ENCODE peak calls at places on chromosomes 13 and 19, in four cellular contexts. N, X, C and H are unnamed samples.

GRCh38 chr13:50646070-50646469 is 197.4 kb downstream of the DLEU7 start:
- DNase-seq in N (no peak), X (no peak), C (no peak), H (no peak)

GRCh38 chr13:75432811-75433244 is 49.1 kb downstream of the TBC1D4 start:
- DNase-seq in N (no peak), X (no peak), C (no peak), H (no peak)

GRCh38 chr13:108069521-108070210 is 145.7 kb downstream of the LIG4 start:
- DNase-seq in N (no peak), X (no peak), C (no peak), H (no peak)

GRCh38 chr13:77480071-77480470 is 55.4 kb upstream of the SCEL start:
- DNase-seq in N (no peak), X (no peak), C (no peak), H (no peak)

GRCh38 chr13:99417151-99417820 is 84.0 kb upstream of the TM9SF2 start:
- DNase-seq in N (no peak), X (no peak), C (no peak), H (no peak)

GRCh38 chr19:32910094-32910493 is 40.5 kb upstream of the SLC7A9 start:
- DNase-seq in N (no peak), X (no peak), C (no peak), H (no peak)

GRCh38 chr13:113491418-113491883 is 940 bp upstream of the DCUN1D2 start:
- DNase-seq in N (no peak), X (peak; percentile 20), C (peak; percentile 14), H (peak; percentile 45)

GRCh38 chr19:35141627-35142401 is 1.2 kb upstream of the FXYD7 start:
- DNase-seq in N (no peak), X (no peak), C (no peak), H (peak; percentile 32)

GRCh38 chr13:23715092-23715761 is 145.0 kb downstream of the TNFRSF19 start:
- DNase-seq in N (no peak), X (no peak), C (no peak), H (no peak)

GRCh38 chr13:26011996-26012688 is 39.7 kb downstream of the SHISA2 start:
- DNase-seq in N (peak; percentile 29), X (no peak), C (no peak), H (no peak)

GRCh38 chr13:68173111-68173510 is 943.0 kb upstream of the PCDH9 start:
- DNase-seq in N (no peak), X (no peak), C (no peak), H (no peak)

GRCh38 chr19:24054044-24054935 is 32.7 kb upstream of the ZNF254 start:
- DNase-seq in N (no peak), X (peak; percentile 78), C (peak; percentile 95), H (no peak)

GRCh38 chr19:38912600-38913514 is 871 bp upstream of the CCER2 start:
- DNase-seq in N (no peak), X (no peak), C (no peak), H (no peak)

GRCh38 chr13:113962386-113962785 is 11.5 kb downstream of the C13orf46 start:
- DNase-seq in N (no peak), X (no peak), C (no peak), H (no peak)

GRCh38 chr13:67042556-67042955 is 187.6 kb downstream of the PCDH9 start:
- DNase-seq in N (no peak), X (no peak), C (no peak), H (no peak)

GRCh38 chr13:103282571-103283450 is 216.6 kb upstream of the SLC10A2 start:
- DNase-seq in N (no peak), X (peak; percentile 45), C (peak; percentile 49), H (peak; percentile 13)

GRCh38 chr19:45908956-45909355 is 5.6 kb downstream of the NANOS2 start:
- DNase-seq in N (no peak), X (no peak), C (peak; percentile 30), H (no peak)

GRCh38 chr13:48086272-48086671 is 8.6 kb downstream of the MED4 start:
- DNase-seq in N (no peak), X (no peak), C (no peak), H (no peak)

GRCh38 chr19:37931941-37932655 is 25.1 kb downstream of the SIPA1L3 start:
- DNase-seq in N (peak; percentile 56), X (peak; percentile 96), C (peak; percentile 78), H (peak; percentile 92)

GRCh38 chr13:59863621-59864020 is 300.1 kb downstream of the DIAPH3 start:
- DNase-seq in N (no peak), X (no peak), C (no peak), H (no peak)

GRCh38 chr19:3250675-3251074 is 26.2 kb downstream of the CELF5 start:
- DNase-seq in N (peak; percentile 18), X (peak; percentile 48), C (no peak), H (peak; percentile 40)

GRCh38 chr13:28631792-28632191 is 27.1 kb upstream of the POMP start:
- DNase-seq in N (no peak), X (no peak), C (peak; percentile 43), H (no peak)

GRCh38 chr19:55105237-55105636 is 12.2 kb downstream of the PPP1R12C start:
- DNase-seq in N (no peak), X (no peak), C (no peak), H (no peak)

GRCh38 chr13:102508411-102508810 is 88.4 kb upstream of the TPP2 start:
- DNase-seq in N (no peak), X (no peak), C (no peak), H (no peak)

GRCh38 chr13:21458457-21458815 is 667 bp downstream of the ZDHHC20 start:
- DNase-seq in N (peak; percentile 67), X (peak; percentile 22), C (no peak), H (peak; percentile 75)

GRCh38 chr13:35882722-35883497 is 248.3 kb downstream of the DCLK1 start:
- DNase-seq in N (no peak), X (no peak), C (peak; percentile 47), H (no peak)

GRCh38 chr19:17318966-17319365 is 9.6 kb downstream of the DDA1 start:
- DNase-seq in N (no peak), X (no peak), C (no peak), H (no peak)

GRCh38 chr13:30577381-30577780 is 40.3 kb upstream of the USPL1 start:
- DNase-seq in N (no peak), X (peak; percentile 43), C (peak; percentile 95), H (no peak)

GRCh38 chr13:76992548-76993001 is 694 bp downstream of the CLN5 start:
- DNase-seq in N (peak; percentile 26), X (peak; percentile 17), C (peak; percentile 23), H (peak; percentile 43)

GRCh38 chr13:57582032-57582431 is 49.5 kb upstream of the PCDH17 start:
- DNase-seq in N (no peak), X (no peak), C (no peak), H (no peak)

GRCh38 chr13:54337526-54337925 is 1308.9 kb downstream of the OLFM4 start:
- DNase-seq in N (no peak), X (no peak), C (no peak), H (no peak)

GRCh38 chr19:21767065-21767800 is at the start of gene ZNF100:
- DNase-seq in N (peak; percentile 88), X (no peak), C (peak; percentile 90), H (peak; percentile 92)

DNA sequence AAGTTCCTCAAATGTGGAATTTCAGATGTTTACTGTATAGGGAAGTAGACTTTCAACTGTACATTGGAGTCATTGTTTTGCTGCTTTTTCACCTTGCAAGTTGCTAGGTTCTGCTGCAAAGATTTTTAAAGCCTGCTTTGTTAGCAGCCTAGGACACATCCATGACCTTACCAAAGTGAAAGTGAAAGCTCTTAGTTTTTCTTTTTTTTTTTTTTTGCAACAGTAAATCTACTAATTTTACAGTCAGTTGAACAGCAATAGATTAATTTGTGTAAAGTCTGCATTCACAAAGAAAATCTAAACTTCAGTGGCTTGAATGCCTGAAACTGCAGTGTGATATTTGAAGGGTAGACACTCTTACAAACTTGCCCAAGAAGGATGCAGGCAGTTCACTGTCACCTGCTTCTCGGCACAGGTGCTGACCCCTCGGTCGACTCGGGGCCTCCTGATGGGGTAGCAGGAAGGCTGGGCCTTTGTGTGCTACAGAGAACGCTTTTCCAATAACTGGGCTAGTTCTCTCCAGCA is 5.0 kb upstream of the MTIF3 start:
- DNase-seq in N (no peak), X (no peak), C (no peak), H (no peak)
- TF ChIP-seq POLR2A in N (no peak), X (no peak), C (no peak), H (no peak)

DNA sequence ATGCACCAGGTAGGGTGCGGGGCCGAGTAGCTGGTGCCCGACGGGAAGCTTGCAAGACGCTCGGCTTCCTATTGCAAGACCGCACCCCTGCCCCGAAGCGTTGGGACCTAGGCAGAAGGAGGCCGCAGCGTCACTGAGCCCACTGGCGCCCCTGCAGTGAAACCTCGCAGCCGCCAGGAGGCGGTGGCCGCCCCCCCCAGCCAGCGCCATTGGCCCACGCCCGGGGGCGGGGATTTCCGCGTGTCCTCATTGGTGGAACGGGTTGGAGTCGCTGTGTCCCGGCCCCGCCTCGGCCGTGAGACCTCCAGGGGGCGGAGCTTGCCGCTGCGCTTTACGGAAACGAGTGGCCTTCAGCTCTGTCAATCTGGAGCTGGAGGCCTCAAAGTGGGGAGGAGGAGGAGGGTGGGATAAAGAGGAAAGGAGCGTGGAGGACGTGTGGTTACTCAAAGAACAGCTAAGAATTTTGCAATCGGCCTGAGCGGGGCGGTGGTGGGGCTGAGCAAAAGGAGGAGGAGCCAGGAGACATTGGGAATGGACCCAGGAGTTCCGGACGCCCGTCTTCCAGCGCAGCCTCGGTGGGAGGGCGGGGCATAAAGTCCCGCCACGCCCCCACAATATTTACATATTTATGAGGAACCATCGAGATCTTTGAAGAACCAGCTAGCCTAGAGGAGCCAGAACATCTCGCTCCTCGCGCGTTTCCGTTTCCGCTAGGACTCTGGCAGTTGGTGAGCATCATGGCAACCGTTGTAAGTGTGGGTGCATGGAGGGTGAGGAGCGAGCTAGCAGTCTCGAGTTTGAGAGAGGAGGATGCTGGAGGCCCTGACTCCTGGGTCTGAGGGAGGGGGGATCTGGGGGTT is at the start of the genes GYS1 and RUVBL2:
- DNase-seq in N (peak; percentile 99), X (peak; percentile 100), C (peak; percentile 99), H (peak; percentile 100)
- H3K4me1 ChIP-seq in N (peaks cover 13% of the 10 kb centered on the region), X (peaks cover 20% of the 10 kb centered on the region), C (peaks cover 12% of the 10 kb centered on the region), H (peaks cover 26% of the 10 kb centered on the region)

GRCh38 chr19:56880592-56881190 is 40.2 kb upstream of the PEG3 start:
- DNase-seq in N (no peak), X (no peak), C (no peak), H (no peak)
- TF ChIP-seq POLR2A in N (no peak), X (no peak), C (no peak), H (no peak)

DNA sequence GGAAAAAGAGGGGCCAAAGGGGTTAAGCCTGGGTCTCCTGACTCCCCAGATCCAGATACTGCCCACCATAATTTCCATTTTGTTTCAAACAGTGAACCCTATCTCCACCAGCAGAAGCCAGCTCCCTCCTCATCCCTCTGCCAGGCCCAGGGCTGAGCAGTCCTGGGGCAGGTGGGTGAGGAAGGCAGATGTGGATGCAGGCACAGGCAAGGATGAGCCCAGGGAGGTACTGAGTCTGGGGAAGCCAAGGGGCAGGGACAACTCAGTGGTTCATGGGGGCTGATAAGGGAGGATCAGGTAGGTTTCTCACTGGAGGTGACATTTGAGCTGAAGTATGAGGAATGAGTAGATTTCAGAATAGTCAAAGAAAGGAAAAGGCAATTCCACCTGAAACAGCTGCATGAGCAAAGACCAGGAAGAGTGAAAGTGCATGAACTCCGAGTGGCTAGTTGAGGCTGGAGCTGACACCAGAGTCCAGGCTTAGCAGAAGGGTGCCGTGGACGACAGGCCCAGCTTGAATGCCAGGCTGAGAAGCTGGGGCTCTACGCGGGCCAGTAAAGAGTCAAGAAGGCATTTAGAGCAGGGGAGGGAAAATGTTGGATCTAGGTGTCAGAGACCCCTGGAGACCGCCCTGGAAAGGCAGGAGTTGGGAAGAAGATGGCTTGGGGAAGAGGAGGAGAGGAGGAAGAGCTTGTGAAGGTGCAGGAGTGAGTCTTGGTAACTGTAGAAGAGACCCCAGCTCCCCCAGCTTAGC is 10.3 kb downstream of the CIC start:
- DNase-seq in N (no peak), X (no peak), C (no peak), H (no peak)
- H3K4me1 ChIP-seq in N (peaks cover 39% of the 10 kb centered on the region), X (peaks cover 48% of the 10 kb centered on the region), C (peaks cover 46% of the 10 kb centered on the region), H (peaks cover 79% of the 10 kb centered on the region)